ENCODE peak calls at places on chromosomes 6 and 20, in nine cellular contexts. T is HCT116, S is cardiac muscle cell, Y is hepatocyte, G is PC-3, H is brain microvascular endothelial cell, E is BE2C, P is psoas muscle, K is PC-9. C is an unnamed sample. For H3K27me3, the result is how much of the 10 kb centered on the place peaks cover.

GRCh38 chr6:138509371-138509770 is 10.1 kb upstream of the NHSL1 start:
- DNase-seq in T (peak), S (peak), Y (peak), G (peak), H (peak), E (peak), P (no peak), K (peak), C (no peak)

GRCh38 chr6:149094934-149095341 is 222.6 kb upstream of the TAB2 start:
- DNase-seq in T (no peak), S (peak), Y (no peak), G (no peak), H (no peak), E (no peak), P (no peak), K (no peak), C (no peak)

GRCh38 chr6:4280721-4281120 is 145.3 kb upstream of the ECI2 start:
- DNase-seq in T (no peak), S (peak), Y (peak), G (peak), H (peak), E (no peak), P (no peak), K (peak), C (peak)

GRCh38 chr20:59718071-59718470 is 113.7 kb downstream of the PHACTR3 start:
- DNase-seq in T (no peak), S (no peak), Y (no peak), G (no peak), H (no peak), E (no peak), P (no peak), K (no peak), C (no peak)

GRCh38 chr20:37345339-37346231 is at the start of gene SRC:
- DNase-seq in T (no peak), S (peak), Y (peak), G (peak), H (peak), E (peak), P (peak), K (no peak), C (no peak)

GRCh38 chr20:39280875-39281274 is 318.7 kb downstream of the DHX35 start:
- DNase-seq in T (no peak), S (no peak), Y (no peak), G (no peak), H (no peak), E (no peak), P (no peak), K (no peak), C (no peak)

GRCh38 chr20:1229541-1229940 is 3.7 kb downstream of the RAD21L1 start:
- DNase-seq in T (no peak), S (no peak), Y (no peak), G (no peak), H (no peak), E (no peak), P (no peak), K (no peak), C (no peak)

GRCh38 chr6:50720623-50721022 is 7.3 kb downstream of the TFAP2D start:
- DNase-seq in T (no peak), S (peak), Y (peak), G (peak), H (peak), E (no peak), P (no peak), K (no peak), C (no peak)

GRCh38 chr6:56335733-56336132 is 88.4 kb upstream of the COL21A1 start:
- DNase-seq in T (peak), S (peak), Y (no peak), G (peak), H (peak), E (no peak), P (no peak), K (peak), C (peak)

GRCh38 chr20:34560141-34560523 is 1.6 kb downstream of the MAP1LC3A start:
- DNase-seq in T (no peak), S (no peak), Y (no peak), G (no peak), H (no peak), E (no peak), P (peak), K (no peak), C (no peak)

GRCh38 chr6:106084106-106084963 is 1.8 kb upstream of the PRDM1 start:
- DNase-seq in T (peak), S (peak), Y (peak), G (peak), H (peak), E (peak), P (peak), K (no peak), C (peak)

GRCh38 chr6:106084973-106085686 is 1.0 kb upstream of the PRDM1 start:
- DNase-seq in T (no peak), S (no peak), Y (no peak), G (peak), H (no peak), E (no peak), P (no peak), K (peak), C (no peak)

GRCh38 chr6:106085687-106085983 is 501 bp upstream of the PRDM1 start:
- DNase-seq in T (no peak), S (no peak), Y (no peak), G (no peak), H (no peak), E (no peak), P (no peak), K (no peak), C (no peak)

GRCh38 chr6:106087548-106088325 is 1.6 kb downstream of the PRDM1 start:
- DNase-seq in T (no peak), S (peak), Y (no peak), G (peak), H (peak), E (no peak), P (no peak), K (peak), C (peak)

GRCh38 chr6:106085984-106086832 is at the start of gene PRDM1:
- DNase-seq in T (peak), S (peak), Y (peak), G (peak), H (no peak), E (peak), P (peak), K (peak), C (peak)
- TF ChIP-seq CTCF in T (peak), S (no peak), Y (peak), G (peak), H (no peak), E (peak), P (peak), K (peak), C (peak)

GRCh38 chr20:63829598-63829942 is 1.5 kb downstream of the ZBTB46 start:
- DNase-seq in T (no peak), S (no peak), Y (no peak), G (no peak), H (no peak), E (no peak), P (no peak), K (peak), C (no peak)
- H3K4me3 ChIP-seq in T (no peak), S (peak), Y (peak), G (no peak), H (peak), E (no peak), P (peak), K (no peak), C (peak)

GRCh38 chr20:43900062-43900461 is 14.6 kb upstream of the TOX2 start:
- DNase-seq in T (no peak), S (no peak), Y (no peak), G (no peak), H (no peak), E (no peak), P (no peak), K (no peak), C (no peak)

GRCh38 chr20:43899274-43899878 is 15.3 kb upstream of the TOX2 start:
- DNase-seq in T (no peak), S (no peak), Y (no peak), G (no peak), H (no peak), E (no peak), P (no peak), K (no peak), C (no peak)

GRCh38 chr20:43895235-43895634 is 19.4 kb upstream of the TOX2 start:
- DNase-seq in T (no peak), S (peak), Y (no peak), G (no peak), H (peak), E (no peak), P (no peak), K (no peak), C (no peak)

GRCh38 chr20:43893930-43894329 is 20.7 kb upstream of the TOX2 start:
- DNase-seq in T (no peak), S (no peak), Y (no peak), G (no peak), H (no peak), E (no peak), P (no peak), K (no peak), C (no peak)

DNA sequence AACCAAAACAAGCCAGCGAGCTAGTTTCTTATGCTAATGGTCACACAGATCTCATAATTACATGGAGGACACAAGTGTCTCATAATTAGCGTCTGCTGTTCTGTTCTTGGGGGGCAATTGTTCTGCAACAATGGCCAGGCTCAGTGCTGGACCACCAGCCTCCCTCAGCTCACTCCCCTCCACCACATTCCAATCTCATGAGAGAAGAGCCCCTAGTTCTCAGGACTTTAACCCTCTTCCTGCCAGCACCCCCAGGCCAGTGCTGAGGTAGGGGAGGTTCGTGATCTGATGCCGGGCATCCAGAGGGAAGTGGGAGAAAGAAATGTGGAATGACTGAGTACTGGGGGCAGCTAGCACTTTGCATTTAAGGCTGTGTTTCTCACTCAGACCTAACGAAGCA is 20.1 kb upstream of the TOX2 start:
- DNase-seq in T (no peak), S (no peak), Y (no peak), G (no peak), H (no peak), E (no peak), P (no peak), K (no peak), C (no peak)
- H3K27me3 ChIP-seq in T (under half), S (under half), Y (under half), G (under half), H (under half), E (under half), P (under half), K (under half), C (under half)

DNA sequence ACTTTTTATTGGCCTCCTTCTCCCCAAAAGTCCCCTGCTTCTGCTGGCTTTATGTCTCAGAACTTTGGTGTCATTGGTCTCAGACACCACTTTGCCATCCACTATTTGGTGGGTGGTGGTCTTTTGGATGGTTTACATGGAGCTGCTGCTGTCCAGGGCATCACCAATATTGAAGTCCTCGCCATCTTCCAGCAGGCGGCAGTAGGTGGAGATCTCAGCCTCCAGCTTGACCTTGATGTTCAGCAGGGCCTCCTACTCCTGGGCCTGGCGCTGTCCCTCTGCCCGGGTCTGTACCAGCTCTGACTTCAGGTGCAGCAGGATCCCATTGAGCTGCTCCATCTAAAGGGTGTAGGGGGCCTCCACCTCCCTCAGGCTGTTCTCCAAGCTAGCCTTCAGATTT is 148.4 kb upstream of the FOXA2 start:
- DNase-seq in T (no peak), S (no peak), Y (no peak), G (no peak), H (no peak), E (no peak), P (no peak), K (no peak), C (no peak)
- TF ChIP-seq CTCF in T (no peak), S (no peak), Y (no peak), G (peak), H (peak), E (no peak), P (no peak), K (no peak), C (no peak)

GRCh38 chr6:32973934-32974333 is 5.5 kb downstream of the BRD2 start:
- DNase-seq in T (no peak), S (peak), Y (peak), G (peak), H (peak), E (no peak), P (no peak), K (no peak), C (no peak)

GRCh38 chr6:32973144-32973854 is 4.9 kb downstream of the BRD2 start:
- DNase-seq in T (no peak), S (no peak), Y (peak), G (peak), H (no peak), E (peak), P (no peak), K (peak), C (no peak)

GRCh38 chr6:32971581-32972352 is 3.4 kb downstream of the BRD2 start:
- DNase-seq in T (peak), S (peak), Y (peak), G (peak), H (peak), E (peak), P (peak), K (peak), C (peak)

GRCh38 chr6:32971245-32971580 is 2.8 kb downstream of the BRD2 start:
- DNase-seq in T (no peak), S (no peak), Y (no peak), G (no peak), H (no peak), E (no peak), P (no peak), K (no peak), C (no peak)

DNA sequence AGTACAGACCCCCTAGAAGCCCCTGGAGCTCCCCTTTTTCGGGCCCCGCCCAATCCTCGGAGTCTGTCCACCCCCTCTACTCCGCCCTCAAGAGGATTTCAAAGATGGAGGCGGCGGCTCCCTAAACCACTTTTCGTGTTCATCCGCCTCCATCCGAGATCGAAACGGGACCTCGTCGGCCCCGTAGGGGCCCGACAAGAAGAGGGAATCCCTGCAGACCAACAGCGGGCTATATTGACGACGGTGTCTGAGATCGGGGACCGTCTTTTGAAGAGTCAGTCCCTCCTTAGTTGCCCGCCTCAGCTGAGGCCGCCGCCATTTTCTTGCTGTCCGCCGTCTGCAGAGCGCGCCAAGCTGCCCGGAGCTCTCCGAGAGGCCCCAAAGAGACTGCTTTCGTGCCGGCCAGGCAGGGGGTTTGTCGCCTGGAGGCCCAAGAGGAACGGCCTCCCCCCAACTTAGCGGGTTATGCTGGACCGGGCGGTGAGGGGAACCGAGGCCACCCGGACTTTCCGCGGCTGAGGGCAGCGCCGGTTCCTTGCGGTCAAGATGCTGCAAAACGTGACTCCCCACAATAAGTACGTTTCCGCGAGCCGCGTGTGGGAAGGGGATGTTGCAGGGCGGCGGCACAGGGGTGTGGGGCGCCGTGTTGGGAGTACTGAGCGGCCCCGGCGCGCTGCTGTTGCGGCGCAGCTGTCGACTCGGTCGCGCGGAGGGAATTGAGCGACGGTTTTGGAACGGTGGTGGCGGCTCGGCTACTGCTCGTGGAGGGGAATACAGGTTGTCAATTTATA is 4.2 kb downstream of the BRD2 start:
- DNase-seq in T (no peak), S (no peak), Y (peak), G (no peak), H (no peak), E (peak), P (no peak), K (no peak), C (no peak)
- H3K4me3 ChIP-seq in T (peak), S (peak), Y (peak), G (peak), H (peak), E (peak), P (peak), K (peak), C (peak)

DNA sequence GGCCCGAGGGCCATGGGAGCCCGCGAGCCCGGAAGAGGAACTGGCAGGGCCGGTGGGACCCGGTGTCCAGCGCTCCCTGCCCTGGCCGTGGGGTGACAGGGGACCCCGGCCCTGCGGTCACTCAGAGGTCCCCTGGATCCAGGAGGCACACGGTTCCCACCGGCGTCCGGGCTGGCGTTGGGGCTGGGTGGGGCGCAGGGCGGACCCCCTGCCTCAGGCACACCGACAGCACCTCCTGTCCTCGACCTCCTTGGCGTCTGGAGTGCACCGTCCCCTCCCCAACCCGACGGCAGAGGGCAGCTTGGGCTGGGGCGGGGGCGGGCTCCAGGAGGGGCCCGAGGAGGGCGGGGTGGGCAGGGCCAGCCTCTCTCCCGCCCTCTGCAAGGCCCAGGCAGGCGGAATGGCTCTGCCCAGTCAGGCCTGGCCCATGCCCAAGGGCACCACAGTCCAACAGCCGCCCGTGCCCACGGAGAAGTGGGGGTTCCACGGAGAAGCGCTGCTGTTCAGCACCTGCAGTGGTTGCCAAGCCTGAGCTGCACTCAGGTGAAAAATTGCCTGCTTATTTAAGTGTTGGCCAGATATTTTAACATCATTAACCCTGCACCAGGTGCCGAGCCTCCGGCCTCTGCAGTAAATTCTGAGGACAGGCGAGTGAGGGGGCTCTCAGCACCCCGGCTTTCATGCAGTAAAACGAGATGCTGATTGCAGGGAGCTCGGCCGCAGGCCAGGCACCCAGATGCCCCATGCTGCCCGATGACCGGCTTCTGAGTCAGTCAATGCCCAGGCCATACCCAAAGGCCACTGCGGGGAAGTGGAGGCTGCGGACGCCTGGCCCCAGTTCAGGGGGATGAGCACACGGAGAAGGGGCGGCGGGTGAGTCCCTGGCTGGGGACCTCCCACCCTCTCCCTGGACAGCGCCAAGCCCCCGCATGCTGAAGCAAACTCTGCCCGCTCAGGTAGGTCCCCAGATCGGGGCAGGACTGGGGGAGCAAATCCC is at the start of gene SRMS:
- DNase-seq in T (no peak), S (no peak), Y (no peak), G (peak), H (no peak), E (no peak), P (no peak), K (no peak), C (no peak)
- H3K27me3 ChIP-seq in T (under half), S (under half), Y (under half), G (under half), H (under half), E (under half), P (half or more), K (under half), C (under half)

GRCh38 chr20:36217226-36217625 is 19.1 kb upstream of the AAR2 start:
- DNase-seq in T (peak), S (no peak), Y (peak), G (peak), H (no peak), E (no peak), P (no peak), K (no peak), C (no peak)
- TF ChIP-seq CTCF in T (peak), S (no peak), Y (peak), G (peak), H (peak), E (peak), P (no peak), K (peak), C (peak)

GRCh38 chr6:139699335-139699734 is 324.9 kb upstream of the CITED2 start:
- DNase-seq in T (no peak), S (peak), Y (no peak), G (no peak), H (no peak), E (no peak), P (no peak), K (no peak), C (no peak)
- H3K4me3 ChIP-seq in T (no peak), S (no peak), Y (no peak), G (no peak), H (no peak), E (no peak), P (no peak), K (no peak), C (no peak)

DNA sequence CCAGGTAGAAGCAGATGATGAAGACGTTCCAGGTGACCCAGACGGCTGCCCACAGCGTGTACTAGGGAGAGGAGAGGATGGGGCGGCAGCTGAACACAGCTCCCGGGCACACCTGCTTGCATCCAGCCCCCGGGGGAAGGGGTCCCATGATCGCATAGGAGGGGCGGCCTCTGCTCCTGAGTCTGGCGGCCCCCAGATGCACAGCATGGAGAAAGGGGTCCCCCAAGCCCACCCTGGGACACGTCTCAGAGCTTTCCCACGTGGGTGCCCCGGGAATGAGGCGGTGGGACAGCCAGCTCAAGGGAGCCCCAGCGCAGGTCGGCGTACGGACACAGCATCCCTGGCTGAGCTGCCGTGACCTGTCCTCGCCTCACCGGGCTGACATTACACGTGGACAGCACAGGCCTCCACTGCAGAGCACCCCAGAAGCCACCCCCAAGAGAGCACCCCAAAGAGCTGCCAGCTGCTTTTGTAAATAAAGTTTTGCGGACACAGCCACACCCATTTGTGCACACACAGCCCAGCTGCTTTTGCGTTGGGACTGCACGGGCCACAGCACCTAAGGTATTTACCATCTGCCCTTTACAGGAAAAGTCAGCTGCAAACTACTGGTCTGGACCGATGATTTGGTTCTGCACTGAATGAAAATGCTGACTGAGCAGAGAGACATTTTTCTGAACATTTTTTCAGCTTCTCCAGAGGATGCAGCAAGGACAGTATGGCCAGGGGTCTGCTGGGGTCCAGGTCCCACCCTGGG is 5.2 kb downstream of the NKAIN4 start:
- DNase-seq in T (no peak), S (no peak), Y (no peak), G (peak), H (no peak), E (no peak), P (no peak), K (no peak), C (peak)
- H3K27me3 ChIP-seq in T (under half), S (half or more), Y (under half), G (under half), H (under half), E (under half), P (half or more), K (half or more), C (under half)